ENCODE peak calls at places on chromosome 10, in seven cellular contexts. E is SHP77 treated with DMSO at 0.1 percent for 48 hours; I is T follicular helper cell; W is OCI-LY7; V is stimulated activated CD8-positive, alpha-beta memory T cell treated with anti-CD3 and anti-CD28 coated beads, Interleukin-2, amount 100 ng/mL, for 1 hour; B is activated CD4-positive, alpha-beta T cell treated with anti-CD3 and anti-CD28 coated beads, Interleukin-2, amount 50 U/mL, for 24 hours; O is A673. Q is an unnamed sample.
A peak's percentile ranks its signal among the peaks of the same experiment; 100 is the strongest.

GRCh38 chr10:122344741-122345258 is 29.7 kb upstream of the PLEKHA1 start:
- DNase-seq in E (no peak), I (no peak), W (no peak), V (no peak), B (no peak), O (no peak), Q (no peak)

GRCh38 chr10:78905015-78905939 is 163.5 kb upstream of the ZMIZ1 start:
- DNase-seq in E (no peak), I (no peak), W (no peak), V (no peak), B (no peak), O (no peak), Q (no peak)

GRCh38 chr10:103888113-103888841 is 29.7 kb downstream of the STN1 start:
- DNase-seq in E (peak; percentile 55), I (no peak), W (peak; percentile 53), V (no peak), B (no peak), O (peak; percentile 73), Q (peak; percentile 62)

GRCh38 chr10:131354380-131354779 is 42.9 kb upstream of the TCERG1L start:
- DNase-seq in E (no peak), I (no peak), W (no peak), V (no peak), B (no peak), O (peak; percentile 39), Q (no peak)

GRCh38 chr10:74419491-74420466 is 268.8 kb downstream of the ADK start:
- DNase-seq in E (peak; percentile 10), I (peak; percentile 12), W (peak; percentile 46), V (no peak), B (no peak), O (peak; percentile 87), Q (peak; percentile 10)

GRCh38 chr10:19817251-19818046 is 1.2 kb downstream of the PLXDC2 start:
- DNase-seq in E (no peak), I (no peak), W (no peak), V (no peak), B (no peak), O (peak; percentile 73), Q (no peak)

GRCh38 chr10:128722947-128723346 is 596.7 kb upstream of the MKI67 start:
- DNase-seq in E (no peak), I (no peak), W (no peak), V (no peak), B (no peak), O (no peak), Q (no peak)

GRCh38 chr10:15715619-15716227 is 4.0 kb downstream of the ITGA8 start:
- DNase-seq in E (no peak), I (no peak), W (no peak), V (no peak), B (no peak), O (peak; percentile 35), Q (no peak)

GRCh38 chr10:91630592-91630991 is 2.3 kb downstream of the PPP1R3C start:
- DNase-seq in E (no peak), I (no peak), W (no peak), V (no peak), B (no peak), O (no peak), Q (no peak)

GRCh38 chr10:128286413-128287097 is 160.3 kb upstream of the MKI67 start:
- DNase-seq in E (no peak), I (no peak), W (no peak), V (no peak), B (no peak), O (no peak), Q (no peak)

GRCh38 chr10:88293651-88294230 is 289.4 kb downstream of the RNLS start:
- DNase-seq in E (no peak), I (no peak), W (no peak), V (no peak), B (no peak), O (no peak), Q (no peak)

GRCh38 chr10:127161482-127161881 is 34.9 kb downstream of the INSYN2A start:
- DNase-seq in E (no peak), I (no peak), W (no peak), V (no peak), B (no peak), O (no peak), Q (no peak)

GRCh38 chr10:28906011-28906411 is 228.7 kb downstream of the BAMBI start:
- DNase-seq in E (no peak), I (no peak), W (no peak), V (no peak), B (no peak), O (no peak), Q (no peak)

GRCh38 chr10:50614444-50615137 is 9.2 kb downstream of the SGMS1 start:
- DNase-seq in E (no peak), I (no peak), W (peak; percentile 61), V (no peak), B (no peak), O (no peak), Q (peak; percentile 51)

GRCh38 chr10:8072211-8072610 is 17.7 kb downstream of the GATA3 start:
- DNase-seq in E (no peak), I (no peak), W (no peak), V (no peak), B (no peak), O (no peak), Q (no peak)

GRCh38 chr10:24889636-24890035 is 62.8 kb downstream of the PRTFDC1 start:
- DNase-seq in E (no peak), I (no peak), W (no peak), V (no peak), B (no peak), O (no peak), Q (no peak)

GRCh38 chr10:44981172-44982113 is 2.8 kb upstream of the DEPP1 start:
- DNase-seq in E (no peak), I (no peak), W (no peak), V (no peak), B (no peak), O (no peak), Q (no peak)

GRCh38 chr10:129626801-129627434 is 159.9 kb downstream of the MGMT start:
- DNase-seq in E (no peak), I (no peak), W (no peak), V (no peak), B (no peak), O (peak; percentile 69), Q (no peak)

GRCh38 chr10:110529596-110530011 is 31.9 kb downstream of the DUSP5 start:
- DNase-seq in E (no peak), I (no peak), W (peak; percentile 9), V (no peak), B (no peak), O (peak; percentile 69), Q (no peak)

GRCh38 chr10:99285846-99286245 is 43.3 kb upstream of the CNNM1 start:
- DNase-seq in E (no peak), I (no peak), W (no peak), V (no peak), B (no peak), O (no peak), Q (no peak)

GRCh38 chr10:52818019-52818418 is 45.4 kb upstream of the MBL2 start:
- DNase-seq in E (peak; percentile 10), I (no peak), W (peak; percentile 80), V (no peak), B (no peak), O (peak; percentile 53), Q (no peak)

GRCh38 chr10:126013489-126014281 is 117.3 kb downstream of the FANK1 start:
- DNase-seq in E (peak; percentile 80), I (no peak), W (no peak), V (no peak), B (no peak), O (no peak), Q (no peak)

GRCh38 chr10:117483056-117483590 is 59.4 kb upstream of the EMX2 start:
- DNase-seq in E (no peak), I (no peak), W (no peak), V (no peak), B (no peak), O (no peak), Q (no peak)

GRCh38 chr10:71696635-71697326 is 22.8 kb downstream of the C10orf105 start:
- DNase-seq in E (no peak), I (peak; percentile 49), W (peak; percentile 77), V (no peak), B (no peak), O (peak; percentile 54), Q (no peak)

GRCh38 chr10:101244321-101245050 is 15.2 kb upstream of the LBX1 start:
- DNase-seq in E (no peak), I (no peak), W (no peak), V (no peak), B (no peak), O (no peak), Q (no peak)

GRCh38 chr10:14405076-14406065 is 74.6 kb upstream of the FRMD4A start:
- DNase-seq in E (no peak), I (no peak), W (no peak), V (no peak), B (no peak), O (no peak), Q (no peak)

GRCh38 chr10:10362780-10363179 is 654.9 kb upstream of the CELF2 start:
- DNase-seq in E (no peak), I (no peak), W (no peak), V (no peak), B (no peak), O (no peak), Q (no peak)

Q was measured in NCI-H2029 treated with DMSO at 0.1 percent for 48 hours.